ENCODE peak calls at places on chromosomes 11 and 22, in nine cellular contexts. C, X, Y, Z, H, K, T, L and I are unnamed samples.

GRCh38 chr11:19508166-19508565 is 204.5 kb upstream of the NAV2 start:
- DNase-seq in C (no peak), X (peak; percentile 3), Y (peak; percentile 52), Z (no peak), H (no peak), K (peak; percentile 67), T (no peak), L (peak; percentile 57), I (no peak)

GRCh38 chr11:16607675-16608644 is 130.5 kb upstream of the C11orf58 start:
- DNase-seq in C (peak; percentile 50), X (peak; percentile 89), Y (peak; percentile 61), Z (peak; percentile 84), H (peak; percentile 69), K (no peak), T (peak; percentile 74), L (no peak), I (peak; percentile 57)

GRCh38 chr11:41461057-41461681 is 1.7 kb upstream of the LRRC4C start:
- DNase-seq in C (no peak), X (no peak), Y (no peak), Z (no peak), H (no peak), K (peak; percentile 11), T (no peak), L (peak; percentile 5), I (no peak)

GRCh38 chr11:4626207-4627105 is 10.8 kb upstream of the OR51D1 start:
- DNase-seq in C (peak; percentile 46), X (peak; percentile 79), Y (peak; percentile 83), Z (no peak), H (no peak), K (peak; percentile 78), T (no peak), L (peak; percentile 60), I (no peak)

GRCh38 chr11:95229199-95230053 is 1.6 kb downstream of the SESN3 start:
- DNase-seq in C (no peak), X (peak; percentile 13), Y (no peak), Z (no peak), H (no peak), K (no peak), T (no peak), L (no peak), I (no peak)

GRCh38 chr22:31676700-31677099 is 14.7 kb upstream of the PISD start:
- DNase-seq in C (peak; percentile 97), X (peak; percentile 74), Y (peak; percentile 98), Z (peak; percentile 99), H (peak; percentile 88), K (peak; percentile 90), T (peak; percentile 98), L (no peak), I (peak; percentile 97)

GRCh38 chr11:118439656-118440055 is 3.4 kb downstream of the KMT2A start:
- DNase-seq in C (no peak), X (no peak), Y (no peak), Z (no peak), H (no peak), K (no peak), T (no peak), L (no peak), I (no peak)

GRCh38 chr11:58286249-58286648 is 18.2 kb upstream of the OR10W1 start:
- DNase-seq in C (no peak), X (peak; percentile 60), Y (peak; percentile 65), Z (no peak), H (no peak), K (peak; percentile 47), T (no peak), L (peak; percentile 15), I (no peak)

GRCh38 chr11:122659676-122660571 is 4.4 kb downstream of the UBASH3B start:
- DNase-seq in C (no peak), X (no peak), Y (no peak), Z (no peak), H (no peak), K (no peak), T (no peak), L (no peak), I (no peak)

GRCh38 chr11:122655527-122656072 is at the start of gene UBASH3B:
- DNase-seq in C (peak; percentile 79), X (peak; percentile 89), Y (peak; percentile 90), Z (peak; percentile 91), H (peak; percentile 48), K (peak; percentile 84), T (peak; percentile 89), L (peak; percentile 57), I (peak; percentile 88)

GRCh38 chr11:122653911-122654310 is 1.6 kb upstream of the UBASH3B start:
- DNase-seq in C (no peak), X (peak; percentile 60), Y (no peak), Z (no peak), H (no peak), K (no peak), T (no peak), L (no peak), I (no peak)

GRCh38 chr11:122656073-122656630 is 630 bp downstream of the UBASH3B start:
- DNase-seq in C (peak; percentile 33), X (peak; percentile 66), Y (peak; percentile 64), Z (peak; percentile 82), H (peak; percentile 23), K (peak; percentile 53), T (peak; percentile 82), L (no peak), I (peak; percentile 61)

DNA sequence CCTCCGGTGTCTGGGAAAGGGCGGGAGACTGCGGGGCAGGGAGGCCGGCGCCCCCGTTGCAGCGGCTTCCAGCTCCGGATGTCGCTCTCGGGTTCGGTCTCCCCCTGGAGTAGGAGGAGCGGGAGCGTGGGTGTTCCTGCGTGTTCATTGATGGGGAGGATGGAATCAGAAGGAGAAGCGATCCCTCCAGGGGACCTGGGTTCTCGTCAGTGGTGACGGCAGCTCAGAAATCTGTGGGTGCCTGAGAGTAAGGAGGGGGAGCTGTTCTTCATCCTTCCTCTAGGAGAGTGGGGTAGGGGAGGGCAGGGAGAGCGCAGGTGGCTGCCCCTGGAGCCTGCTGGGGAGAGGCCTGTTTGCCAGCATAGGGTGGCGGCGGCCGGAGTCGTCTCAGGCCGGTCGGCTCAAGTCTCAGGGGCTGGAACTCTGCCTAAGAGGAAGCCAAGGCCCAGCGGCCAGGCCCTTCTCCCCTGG is 1.1 kb downstream of the UBASH3B start:
- DNase-seq in C (no peak), X (peak; percentile 56), Y (peak; percentile 61), Z (peak; percentile 83), H (no peak), K (peak; percentile 43), T (peak; percentile 71), L (no peak), I (no peak)
- H3K27ac ChIP-seq in C (no peak overlapping the region), X (peak overlapping the region; percentile 93), Y (peak overlapping the region; percentile 96), Z (peak overlapping the region; percentile 94), H (peak overlapping the region; percentile 82), K (peak overlapping the region; percentile 99), T (peak overlapping the region; percentile 85), L (peak overlapping the region; percentile 78), I (peak overlapping the region; percentile 84)

GRCh38 chr22:38097058-38097457 is 13.1 kb upstream of the SLC16A8 start:
- DNase-seq in C (no peak), X (no peak), Y (no peak), Z (no peak), H (no peak), K (no peak), T (no peak), L (no peak), I (peak; percentile 49)

GRCh38 chr22:38103641-38104040 is 6.8 kb downstream of the BAIAP2L2 start:
- DNase-seq in C (no peak), X (no peak), Y (no peak), Z (no peak), H (no peak), K (no peak), T (no peak), L (no peak), I (no peak)

GRCh38 chr22:38098410-38099249 is 11.9 kb downstream of the BAIAP2L2 start:
- DNase-seq in C (no peak), X (peak; percentile 69), Y (no peak), Z (no peak), H (no peak), K (no peak), T (no peak), L (no peak), I (peak; percentile 44)

DNA sequence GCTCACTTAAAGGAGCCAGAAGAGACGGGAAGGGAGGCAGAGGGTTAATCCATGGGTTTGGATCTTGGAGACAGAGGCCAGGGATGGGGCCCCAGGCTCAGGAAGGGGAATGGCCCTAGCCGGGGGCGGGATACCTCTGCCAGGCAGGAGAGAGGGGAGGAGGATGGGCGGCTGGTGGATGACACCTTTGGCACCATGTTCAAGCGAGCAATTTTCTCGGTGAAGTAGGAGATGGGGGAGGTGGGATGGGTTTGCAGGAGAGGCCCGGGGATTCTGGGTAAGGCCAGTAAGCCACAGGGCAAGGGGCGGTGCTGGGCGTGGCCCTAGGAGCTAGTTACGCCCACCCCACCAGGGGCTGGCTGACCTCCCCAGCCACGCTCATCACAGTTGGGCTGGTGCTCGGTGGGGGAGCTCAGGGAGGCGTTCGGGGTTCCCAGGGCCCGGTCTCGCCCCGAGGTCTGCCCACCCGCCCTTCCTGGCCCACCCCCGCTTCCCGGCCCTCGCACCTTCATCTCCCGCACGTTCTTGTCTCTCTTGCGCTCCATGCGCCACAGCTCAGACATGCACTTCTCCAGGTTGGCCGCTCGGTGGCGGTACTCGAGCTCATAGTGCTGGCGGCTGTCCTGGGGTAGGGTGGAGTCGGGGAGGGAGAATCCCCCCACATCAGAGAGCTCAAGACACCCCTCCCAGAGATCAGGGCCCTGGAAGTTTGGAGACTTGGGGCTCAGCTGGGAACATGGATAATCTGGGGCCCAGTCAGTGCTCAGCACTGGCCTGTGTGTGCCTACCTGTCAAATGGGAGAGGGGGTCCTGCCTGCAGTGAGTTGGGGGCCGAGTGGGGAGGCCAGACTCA is 12.7 kb downstream of the BAIAP2L2 start:
- DNase-seq in C (no peak), X (peak; percentile 12), Y (no peak), Z (peak; percentile 73), H (no peak), K (no peak), T (no peak), L (no peak), I (peak; percentile 46)
- TF ChIP-seq CTCF in C (no peak), X (peak; percentile 22), Y (no peak), Z (no peak), H (peak; percentile 17), K (no peak), T (peak; percentile 16), L (no peak), I (no peak)

GRCh38 chr11:86818466-86819282 is 18.3 kb downstream of the PRSS23 start:
- DNase-seq in C (no peak), X (peak; percentile 81), Y (no peak), Z (no peak), H (no peak), K (peak; percentile 82), T (no peak), L (no peak), I (no peak)

GRCh38 chr11:86815726-86816125 is 15.4 kb downstream of the PRSS23 start:
- DNase-seq in C (no peak), X (no peak), Y (no peak), Z (no peak), H (no peak), K (no peak), T (no peak), L (no peak), I (no peak)

GRCh38 chr11:86812981-86813380 is 12.6 kb downstream of the PRSS23 start:
- DNase-seq in C (no peak), X (peak; percentile 21), Y (no peak), Z (no peak), H (no peak), K (no peak), T (no peak), L (no peak), I (no peak)

GRCh38 chr11:86814775-86815174 is 14.4 kb downstream of the PRSS23 start:
- DNase-seq in C (no peak), X (peak; percentile 67), Y (no peak), Z (no peak), H (no peak), K (no peak), T (no peak), L (no peak), I (no peak)

DNA sequence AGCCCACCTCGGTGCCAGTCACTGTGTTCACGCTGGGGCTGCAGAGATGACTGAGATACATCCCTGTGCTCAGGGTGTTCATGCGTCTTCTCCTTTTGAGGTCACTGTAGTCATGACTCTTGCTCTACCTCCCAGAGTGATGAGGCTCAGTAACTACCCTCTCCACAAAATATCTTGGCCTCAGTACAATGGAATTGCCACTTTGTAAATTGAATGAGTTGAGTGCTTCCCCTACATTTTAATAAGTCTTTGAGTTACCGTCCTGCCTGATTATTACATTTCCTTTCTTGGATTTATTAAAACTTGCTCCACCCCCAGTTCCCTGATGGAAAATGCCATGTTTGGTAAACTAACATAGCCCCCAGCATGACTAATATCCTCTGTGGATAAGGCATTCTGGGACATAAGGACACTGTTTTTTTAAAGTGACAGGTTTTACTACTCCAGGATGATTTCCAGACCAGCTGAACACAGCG is 15.9 kb downstream of the PRSS23 start:
- DNase-seq in C (no peak), X (peak; percentile 58), Y (no peak), Z (no peak), H (no peak), K (peak; percentile 72), T (no peak), L (no peak), I (no peak)
- H3K4me1 ChIP-seq in C (peaks cover 4% of the 10 kb centered on the region), X (peaks cover 18% of the 10 kb centered on the region), Y (no peaks in the 10 kb centered on the region), Z (peaks cover 6% of the 10 kb centered on the region), H (peaks cover 3% of the 10 kb centered on the region), K (peaks cover 78% of the 10 kb centered on the region), T (no peaks in the 10 kb centered on the region), L (peaks cover 83% of the 10 kb centered on the region), I (peaks cover 16% of the 10 kb centered on the region)

GRCh38 chr11:46710821-46711269 is 8.2 kb upstream of the F2 start:
- DNase-seq in C (no peak), X (peak; percentile 97), Y (no peak), Z (no peak), H (peak; percentile 17), K (peak; percentile 53), T (no peak), L (peak; percentile 86), I (no peak)

GRCh38 chr11:46706886-46707285 is 6.1 kb downstream of the ZNF408 start:
- DNase-seq in C (no peak), X (no peak), Y (no peak), Z (no peak), H (no peak), K (no peak), T (no peak), L (no peak), I (no peak)

GRCh38 chr11:46712874-46713576 is 6.0 kb upstream of the F2 start:
- DNase-seq in C (no peak), X (no peak), Y (no peak), Z (no peak), H (no peak), K (no peak), T (no peak), L (no peak), I (no peak)

GRCh38 chr11:46711288-46711687 is 7.7 kb upstream of the F2 start:
- DNase-seq in C (no peak), X (peak; percentile 48), Y (no peak), Z (no peak), H (no peak), K (no peak), T (no peak), L (no peak), I (no peak)
- H3K27ac ChIP-seq in C (peak overlapping the region; percentile 91), X (peak overlapping the region; percentile 83), Y (peak overlapping the region; percentile 72), Z (peak overlapping the region; percentile 94), H (peak overlapping the region; percentile 70), K (peak overlapping the region; percentile 89), T (peak overlapping the region; percentile 45), L (no peak overlapping the region), I (peak overlapping the region; percentile 1)